ENCODE peak calls at places on chromosomes 16 and 17, in five cellular contexts. One of them, this sample, is unnamed.

GRCh38 chr16:5058476-5058875 is 7.3 kb downstream of the C16orf89 start:
- DNase-seq in HFF-Myc: no peak
- DNase-seq in mammary epithelial cell: no peak
- DNase-seq in AG04450: no peak
- DNase-seq in tibial nerve: no peak
- DNase-seq in this sample: no peak

GRCh38 chr16:70399951-70400350 is 38.9 kb downstream of the ST3GAL2 start:
- DNase-seq in AG04450: no peak
- DNase-seq in HFF-Myc: no peak
- DNase-seq in mammary epithelial cell: no peak
- DNase-seq in tibial nerve: no peak
- DNase-seq in this sample: no peak

GRCh38 chr16:648071-648785 is 937 bp upstream of the WDR90 start:
- DNase-seq in AG04450: no peak
- DNase-seq in tibial nerve: no peak
- DNase-seq in mammary epithelial cell: peak
- DNase-seq in HFF-Myc: no peak
- DNase-seq in this sample: no peak

GRCh38 chr17:79890706-79891105 is 51.5 kb upstream of the CBX4 start:
- DNase-seq in mammary epithelial cell: no peak
- DNase-seq in AG04450: no peak
- DNase-seq in HFF-Myc: no peak
- DNase-seq in tibial nerve: no peak
- DNase-seq in this sample: no peak

GRCh38 chr16:89386786-89387185 is 103.6 kb downstream of the ANKRD11 start:
- DNase-seq in AG04450: no peak
- DNase-seq in mammary epithelial cell: no peak
- DNase-seq in tibial nerve: no peak
- DNase-seq in HFF-Myc: no peak
- DNase-seq in this sample: no peak

GRCh38 chr17:77345260-77345910 is 204.6 kb downstream of the SEC14L1 start:
- DNase-seq in mammary epithelial cell: no peak
- DNase-seq in tibial nerve: no peak
- DNase-seq in AG04450: no peak
- DNase-seq in HFF-Myc: no peak
- DNase-seq in this sample: no peak

GRCh38 chr17:76417499-76418143 is 33.2 kb downstream of the SPHK1 start:
- DNase-seq in AG04450: no peak
- DNase-seq in mammary epithelial cell: no peak
- DNase-seq in HFF-Myc: no peak
- DNase-seq in tibial nerve: no peak
- DNase-seq in this sample: no peak

GRCh38 chr17:78223765-78224164 is 7.7 kb upstream of the TMEM235 start:
- DNase-seq in tibial nerve: no peak
- DNase-seq in HFF-Myc: no peak
- DNase-seq in AG04450: no peak
- DNase-seq in mammary epithelial cell: no peak
- DNase-seq in this sample: no peak

GRCh38 chr17:82446124-82446523 is 4.4 kb downstream of the CYBC1 start:
- DNase-seq in tibial nerve: no peak
- DNase-seq in mammary epithelial cell: no peak
- DNase-seq in AG04450: no peak
- DNase-seq in HFF-Myc: no peak
- DNase-seq in this sample: no peak

GRCh38 chr17:74981318-74981978 is 6.0 kb upstream of the CDR2L start:
- DNase-seq in tibial nerve: no peak
- DNase-seq in AG04450: no peak
- DNase-seq in HFF-Myc: no peak
- DNase-seq in mammary epithelial cell: no peak
- DNase-seq in this sample: no peak

GRCh38 chr17:44362056-44362355 is 1.6 kb downstream of the FAM171A2 start:
- DNase-seq in HFF-Myc: no peak
- DNase-seq in AG04450: no peak
- DNase-seq in mammary epithelial cell: no peak
- DNase-seq in tibial nerve: no peak
- DNase-seq in this sample: no peak

DNA sequence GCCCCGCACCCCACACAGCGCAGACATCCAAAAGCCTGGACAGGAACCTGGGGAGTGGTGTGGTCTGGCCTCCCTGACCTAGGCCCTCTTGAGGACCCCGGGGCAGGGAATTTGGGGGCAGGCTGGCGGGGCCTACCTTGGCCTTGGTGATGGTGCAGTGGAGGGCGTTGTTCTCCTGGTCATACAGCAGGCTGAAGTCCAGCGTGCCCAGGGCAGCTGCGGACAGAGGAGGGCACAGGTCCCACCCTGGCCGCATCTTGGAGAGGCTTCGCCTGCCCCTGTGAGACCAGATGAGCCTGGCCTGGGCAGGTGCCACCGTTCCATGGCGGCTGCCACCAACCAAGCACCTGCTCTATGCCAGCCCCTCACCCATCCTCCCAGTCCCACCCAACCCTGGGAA is 9.0 kb downstream of the DOC2B start:
- DNase-seq in mammary epithelial cell: no peak
- DNase-seq in HFF-Myc: no peak
- DNase-seq in tibial nerve: no peak
- DNase-seq in AG04450: no peak
- DNase-seq in this sample: no peak
- TF ChIP-seq CTCF in mammary epithelial cell: no peak
- TF ChIP-seq CTCF in HFF-Myc: no peak
- TF ChIP-seq CTCF in tibial nerve: no peak
- TF ChIP-seq CTCF in AG04450: no peak
- TF ChIP-seq CTCF in this sample: no peak

GRCh38 chr17:2721603-2722002 is 10.0 kb upstream of the CLUH start:
- DNase-seq in mammary epithelial cell: peak
- DNase-seq in tibial nerve: no peak
- DNase-seq in AG04450: no peak
- DNase-seq in HFF-Myc: no peak
- DNase-seq in this sample: no peak

GRCh38 chr17:2723505-2723996 is 12.0 kb upstream of the CLUH start:
- DNase-seq in HFF-Myc: no peak
- DNase-seq in AG04450: no peak
- DNase-seq in mammary epithelial cell: no peak
- DNase-seq in tibial nerve: no peak
- DNase-seq in this sample: no peak

GRCh38 chr17:2724783-2725164 is 13.2 kb upstream of the CLUH start:
- DNase-seq in mammary epithelial cell: peak
- DNase-seq in AG04450: no peak
- DNase-seq in tibial nerve: no peak
- DNase-seq in HFF-Myc: no peak
- DNase-seq in this sample: no peak

GRCh38 chr17:2722611-2723010 is 11.0 kb upstream of the CLUH start:
- DNase-seq in mammary epithelial cell: no peak
- DNase-seq in HFF-Myc: no peak
- DNase-seq in AG04450: no peak
- DNase-seq in tibial nerve: no peak
- DNase-seq in this sample: no peak

DNA sequence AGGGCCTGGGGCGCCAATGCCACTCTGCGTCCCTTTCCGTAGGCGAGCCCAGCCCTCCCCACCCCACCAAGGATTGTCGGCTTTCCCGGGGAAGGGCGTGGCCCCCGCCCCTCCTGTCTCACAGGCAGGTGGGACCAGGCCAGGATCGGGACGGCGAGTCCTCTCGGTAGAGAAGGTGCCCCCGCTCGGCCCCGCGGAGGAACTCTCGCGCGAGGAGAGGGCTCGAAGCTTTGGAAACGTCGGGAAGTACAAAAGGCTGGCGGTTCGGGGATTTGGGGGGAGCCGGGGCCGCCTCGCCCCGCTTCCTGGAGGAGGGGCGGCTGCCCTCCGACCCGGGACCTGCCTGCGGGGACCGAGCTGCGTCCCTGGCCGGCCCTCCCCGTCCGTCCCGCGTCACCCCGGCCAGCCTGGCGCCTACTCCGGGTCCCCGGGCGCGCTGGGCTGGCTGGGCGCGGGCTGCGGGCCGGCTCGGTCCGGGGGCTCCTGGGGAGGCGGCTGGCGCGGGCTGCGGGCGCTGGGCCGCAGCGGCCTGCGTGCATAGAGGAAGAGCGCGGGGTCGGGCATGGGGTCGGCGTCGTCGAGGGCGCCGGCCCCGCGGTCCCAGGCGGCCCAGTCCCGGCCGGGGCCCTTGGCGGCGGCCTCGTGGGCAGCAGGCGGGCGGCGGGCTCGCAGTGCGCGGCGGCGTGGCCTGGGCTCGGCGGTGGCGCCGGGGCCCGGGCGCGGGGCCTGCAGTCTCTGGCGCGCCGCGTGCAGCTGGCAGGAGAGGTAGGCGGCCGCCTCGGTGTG is 12.6 kb upstream of the CLUH start:
- DNase-seq in mammary epithelial cell: no peak
- DNase-seq in AG04450: no peak
- DNase-seq in HFF-Myc: no peak
- DNase-seq in tibial nerve: no peak
- DNase-seq in this sample: no peak
- H3K4me3 ChIP-seq in mammary epithelial cell: no peak
- H3K4me3 ChIP-seq in AG04450: no peak
- H3K4me3 ChIP-seq in HFF-Myc: no peak
- H3K4me3 ChIP-seq in tibial nerve: no peak
- H3K4me3 ChIP-seq in this sample: peak

GRCh38 chr17:6894206-6894528 is 62.6 kb upstream of the TEKT1 start:
- DNase-seq in HFF-Myc: no peak
- DNase-seq in tibial nerve: no peak
- DNase-seq in AG04450: no peak
- DNase-seq in mammary epithelial cell: no peak
- DNase-seq in this sample: no peak
- TF ChIP-seq CTCF in HFF-Myc: peak
- TF ChIP-seq CTCF in tibial nerve: peak
- TF ChIP-seq CTCF in AG04450: peak
- TF ChIP-seq CTCF in mammary epithelial cell: peak
- TF ChIP-seq CTCF in this sample: peak

DNA sequence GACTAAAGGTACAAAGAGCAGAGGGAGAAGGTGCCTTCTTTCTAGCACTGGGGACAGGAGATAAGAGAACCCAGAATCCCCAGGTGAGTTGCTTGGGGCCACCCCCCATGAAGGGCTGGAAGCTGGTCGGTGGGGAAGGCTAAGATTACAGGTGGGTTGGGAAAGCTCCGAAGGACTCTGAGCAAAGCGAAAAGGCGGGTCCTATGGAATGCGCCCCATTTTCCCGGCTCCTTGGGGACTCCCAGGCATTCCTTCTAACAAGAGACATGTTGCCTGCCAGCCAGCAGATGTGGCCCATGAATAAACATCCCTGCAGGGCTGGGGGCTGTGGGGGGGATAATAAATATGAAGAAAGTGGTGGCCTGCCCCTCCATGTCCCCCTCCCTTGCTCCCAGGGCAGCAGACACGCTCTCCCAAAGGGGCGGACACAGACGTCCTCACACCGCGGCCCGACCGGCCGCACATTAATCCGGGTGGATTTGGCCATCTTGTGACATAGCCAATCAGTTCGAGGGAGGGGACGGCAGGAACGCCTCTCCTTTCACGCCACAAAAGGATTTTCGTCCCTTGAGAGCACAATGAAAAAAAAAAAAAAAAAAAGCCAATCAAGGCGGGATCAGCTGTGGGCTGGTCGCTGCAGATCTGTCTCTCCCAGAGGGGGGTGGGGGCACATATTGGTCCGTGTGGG is 98.5 kb downstream of the SOX9 start:
- DNase-seq in HFF-Myc: no peak
- DNase-seq in mammary epithelial cell: no peak
- DNase-seq in tibial nerve: no peak
- DNase-seq in AG04450: no peak
- DNase-seq in this sample: no peak
- H3K4me3 ChIP-seq in HFF-Myc: no peak
- H3K4me3 ChIP-seq in mammary epithelial cell: no peak
- H3K4me3 ChIP-seq in tibial nerve: no peak
- H3K4me3 ChIP-seq in AG04450: peak
- H3K4me3 ChIP-seq in this sample: peak

GRCh38 chr16:76157629-76158028 is 119.6 kb upstream of the CNTNAP4 start:
- DNase-seq in HFF-Myc: no peak
- DNase-seq in mammary epithelial cell: no peak
- DNase-seq in AG04450: no peak
- DNase-seq in tibial nerve: no peak
- DNase-seq in this sample: no peak
- TF ChIP-seq CTCF in HFF-Myc: no peak
- TF ChIP-seq CTCF in mammary epithelial cell: peak
- TF ChIP-seq CTCF in AG04450: no peak
- TF ChIP-seq CTCF in tibial nerve: no peak
- TF ChIP-seq CTCF in this sample: no peak

GRCh38 chr17:40320771-40321501 is 12.0 kb downstream of the RARA start:
- DNase-seq in AG04450: no peak
- DNase-seq in tibial nerve: peak
- DNase-seq in mammary epithelial cell: no peak
- DNase-seq in HFF-Myc: no peak
- DNase-seq in this sample: no peak
- H3K4me3 ChIP-seq in AG04450: peak
- H3K4me3 ChIP-seq in tibial nerve: no peak
- H3K4me3 ChIP-seq in mammary epithelial cell: no peak
- H3K4me3 ChIP-seq in HFF-Myc: peak
- H3K4me3 ChIP-seq in this sample: peak

GRCh38 chr17:48954300-48954755 is 9.7 kb upstream of the SNF8 start:
- DNase-seq in mammary epithelial cell: no peak
- DNase-seq in HFF-Myc: no peak
- DNase-seq in tibial nerve: no peak
- DNase-seq in AG04450: no peak
- DNase-seq in this sample: no peak
- TF ChIP-seq CTCF in mammary epithelial cell: peak
- TF ChIP-seq CTCF in HFF-Myc: peak
- TF ChIP-seq CTCF in tibial nerve: no peak
- TF ChIP-seq CTCF in AG04450: peak
- TF ChIP-seq CTCF in this sample: peak

This sample was measured in astrocyte of the cerebellum.